ENCODE peak calls at places on chromosomes 1 and 21, in nine cellular contexts. Y is EH; G is nephron progenitor cell; I is stimulated activated naive CD8-positive, alpha-beta T cell treated with anti-CD3 and anti-CD28 coated beads, Interleukin-15, Interleukin-2, amounts not matched to agents 100 U/mL and 50 U/mL, for 24 hours; U is GDM1; L is epithelial cell of proximal tubule; H is HS-27A; C is fibroblast of mammary gland; M is HEK293T. Z is an unnamed sample.

GRCh38 chr1:17833661-17834501 is 78.7 kb downstream of the ACTL8 start:
- DNase-seq in Y (no peak), G (no peak), I (no peak), U (no peak), L (no peak), H (no peak), C (no peak), M (no peak), Z (no peak)

GRCh38 chr1:50959303-50959912 is 659 bp downstream of the FAF1 start:
- DNase-seq in Y (peak), G (no peak), I (no peak), U (no peak), L (no peak), H (no peak), C (peak), M (peak), Z (no peak)

GRCh38 chr1:155893389-155894142 is 17.6 kb downstream of the RIT1 start:
- DNase-seq in Y (peak), G (no peak), I (no peak), U (peak), L (no peak), H (peak), C (peak), M (no peak), Z (no peak)

GRCh38 chr1:67307251-67308060 is at the start of gene IL12RB2:
- DNase-seq in Y (no peak), G (peak), I (peak), U (no peak), L (no peak), H (no peak), C (no peak), M (peak), Z (no peak)

GRCh38 chr1:6491480-6491962 is at the start of gene PLEKHG5:
- DNase-seq in Y (peak), G (no peak), I (peak), U (no peak), L (no peak), H (peak), C (peak), M (no peak), Z (no peak)

GRCh38 chr1:210347112-210347511 is 18.4 kb downstream of the HHAT start:
- DNase-seq in Y (peak), G (no peak), I (no peak), U (no peak), L (no peak), H (no peak), C (peak), M (no peak), Z (no peak)

GRCh38 chr1:245772325-245772724 is 617.5 kb downstream of the KIF26B start:
- DNase-seq in Y (no peak), G (no peak), I (no peak), U (no peak), L (no peak), H (no peak), C (no peak), M (no peak), Z (no peak)

GRCh38 chr1:150564051-150564991 is 15.1 kb downstream of the MCL1 start:
- DNase-seq in Y (peak), G (no peak), I (no peak), U (no peak), L (no peak), H (no peak), C (peak), M (no peak), Z (no peak)

GRCh38 chr1:203320546-203321272 is 15.4 kb downstream of the BTG2 start:
- DNase-seq in Y (peak), G (no peak), I (peak), U (peak), L (no peak), H (no peak), C (peak), M (no peak), Z (no peak)

GRCh38 chr1:22359427-22359826 is 92.2 kb upstream of the ZBTB40 start:
- DNase-seq in Y (no peak), G (no peak), I (no peak), U (no peak), L (no peak), H (no peak), C (no peak), M (no peak), Z (no peak)

GRCh38 chr1:86507935-86508582 is 38.8 kb upstream of the CLCA4 start:
- DNase-seq in Y (peak), G (peak), I (no peak), U (peak), L (no peak), H (no peak), C (peak), M (no peak), Z (no peak)

GRCh38 chr1:75520028-75520427 is 90.9 kb downstream of the SLC44A5 start:
- DNase-seq in Y (no peak), G (no peak), I (no peak), U (no peak), L (no peak), H (no peak), C (no peak), M (no peak), Z (no peak)

GRCh38 chr1:89363638-89364536 is at the start of gene GBP6:
- DNase-seq in Y (peak), G (no peak), I (no peak), U (no peak), L (no peak), H (no peak), C (no peak), M (no peak), Z (no peak)

GRCh38 chr21:45309069-45309521 is 21.4 kb upstream of the POFUT2 start:
- DNase-seq in Y (peak), G (peak), I (peak), U (peak), L (no peak), H (no peak), C (peak), M (peak), Z (no peak)

GRCh38 chr21:37974081-37974480 is 57.8 kb upstream of the KCNJ6 start:
- DNase-seq in Y (peak), G (no peak), I (no peak), U (no peak), L (peak), H (no peak), C (peak), M (no peak), Z (no peak)

GRCh38 chr1:221234821-221235220 is 355.6 kb downstream of the HLX start:
- DNase-seq in Y (no peak), G (no peak), I (no peak), U (no peak), L (no peak), H (no peak), C (peak), M (no peak), Z (no peak)

GRCh38 chr1:242745079-242745478 is 220.6 kb upstream of the PLD5 start:
- DNase-seq in Y (no peak), G (no peak), I (no peak), U (no peak), L (no peak), H (no peak), C (no peak), M (no peak), Z (no peak)

Z was measured in smooth muscle cell of the brain vasculature.